ENCODE peak calls at places on chromosomes 4 and X, in five cellular contexts. L is transverse colon, G is sigmoid colon, Q is prostate gland, U is endothelial cell of umbilical vein. M is an unnamed sample.

GRCh38 chrX:119990995-119991787 is 47.6 kb upstream of the NKAP start:
- DNase-seq in L (no peak), G (no peak), Q (no peak), U (no peak), M (no peak)

GRCh38 chrX:69088171-69088938 is 76.9 kb downstream of the PJA1 start:
- DNase-seq in L (no peak), G (no peak), Q (no peak), U (no peak), M (no peak)

GRCh38 chrX:36898301-36898700 is 109.9 kb upstream of the FAM47C start:
- DNase-seq in L (no peak), G (no peak), Q (no peak), U (peak; percentile 1), M (no peak)

GRCh38 chrX:27863813-27864212 is 56.0 kb downstream of the MAGEB10 start:
- DNase-seq in L (no peak), G (no peak), Q (no peak), U (no peak), M (no peak)

GRCh38 chr4:130293692-130294091 is 1197.7 kb downstream of the C4orf33 start:
- DNase-seq in L (no peak), G (no peak), Q (no peak), U (no peak), M (no peak)

GRCh38 chrX:76148011-76148665 is 24.7 kb upstream of the PBDC1 start:
- DNase-seq in L (peak; percentile 10), G (no peak), Q (no peak), U (peak; percentile 33), M (no peak)

GRCh38 chr4:144903953-144904711 is 193.9 kb downstream of the ANAPC10 start:
- DNase-seq in L (no peak), G (no peak), Q (no peak), U (no peak), M (no peak)

GRCh38 chrX:110086916-110087484 is 84.1 kb downstream of the TMEM164 start:
- DNase-seq in L (no peak), G (no peak), Q (no peak), U (peak; percentile 71), M (no peak)

DNA sequence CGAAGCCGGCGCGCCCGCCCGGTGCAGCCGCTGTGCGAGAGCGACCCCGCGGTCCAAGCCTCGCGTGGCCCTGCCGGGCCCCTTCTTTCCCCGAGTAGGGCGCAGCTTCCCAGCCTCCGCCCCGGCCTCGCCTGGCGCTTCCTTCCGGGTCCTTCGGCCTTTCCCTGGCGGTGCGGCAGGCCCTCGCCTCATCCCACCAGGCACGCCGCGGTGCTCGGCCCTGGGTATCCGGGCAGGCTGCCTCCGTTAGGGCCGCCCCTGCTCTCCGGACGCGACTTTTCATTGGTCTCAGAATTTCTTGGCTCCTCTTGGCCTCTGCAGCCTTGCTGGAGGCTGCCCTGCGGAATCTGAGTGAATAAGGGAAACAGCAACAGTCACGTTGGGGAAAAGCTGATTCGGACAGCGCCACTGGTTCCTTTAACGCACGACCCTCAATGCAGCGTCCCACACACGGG is 429 bp downstream of the UVSSA start:
- DNase-seq in L (peak; percentile 76), G (peak; percentile 91), Q (peak; percentile 52), U (peak; percentile 89), M (peak; percentile 72)
- TF ChIP-seq POLR2A in L (peak; percentile 64), G (no peak), Q (no peak), U (peak; percentile 85), M (no peak)

GRCh38 chrX:15674514-15674898 is 9.9 kb upstream of the CLTRN start:
- DNase-seq in L (peak; percentile 97), G (peak; percentile 99), Q (peak; percentile 91), U (no peak), M (peak; percentile 87)

GRCh38 chrX:15673970-15674369 is 9.4 kb upstream of the CLTRN start:
- DNase-seq in L (no peak), G (no peak), Q (no peak), U (no peak), M (no peak)

GRCh38 chrX:15672886-15673285 is 8.3 kb upstream of the CLTRN start:
- DNase-seq in L (no peak), G (no peak), Q (no peak), U (no peak), M (no peak)

GRCh38 chrX:15674899-15675489 is 10.4 kb upstream of the CLTRN start:
- DNase-seq in L (peak; percentile 94), G (peak; percentile 97), Q (peak; percentile 86), U (peak; percentile 93), M (peak; percentile 85)

GRCh38 chrX:15675490-15675921 is 10.9 kb upstream of the CLTRN start:
- DNase-seq in L (peak; percentile 91), G (peak; percentile 93), Q (peak; percentile 68), U (no peak), M (peak; percentile 77)
- TF ChIP-seq POLR2AphosphoS5 in L (no peak), G (peak; percentile 68), Q (no peak), U (peak; percentile 9), M (no peak)

DNA sequence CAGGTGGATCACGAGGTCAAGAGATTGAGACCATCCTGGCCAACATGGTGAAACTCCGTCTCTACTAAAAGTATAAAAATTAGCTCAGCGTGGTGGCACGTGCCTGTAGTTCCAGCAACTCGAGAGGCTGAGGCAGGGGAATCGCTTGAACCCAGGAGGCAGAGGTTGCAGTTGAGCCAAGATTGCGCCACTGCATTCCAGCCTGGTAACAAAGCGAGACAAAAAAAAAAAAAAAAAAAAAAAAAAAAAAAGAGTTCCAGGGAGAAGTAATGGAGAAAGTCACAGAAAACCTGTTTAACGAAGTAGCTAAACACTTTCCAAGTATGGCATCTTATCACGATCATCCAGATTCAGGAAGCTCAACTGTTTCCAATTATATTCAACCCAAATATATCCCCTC is 10.9 kb downstream of the KLHL4 start:
- DNase-seq in L (no peak), G (no peak), Q (no peak), U (no peak), M (no peak)
- TF ChIP-seq POLR2A in L (no peak), G (no peak), Q (no peak), U (no peak), M (no peak)

DNA sequence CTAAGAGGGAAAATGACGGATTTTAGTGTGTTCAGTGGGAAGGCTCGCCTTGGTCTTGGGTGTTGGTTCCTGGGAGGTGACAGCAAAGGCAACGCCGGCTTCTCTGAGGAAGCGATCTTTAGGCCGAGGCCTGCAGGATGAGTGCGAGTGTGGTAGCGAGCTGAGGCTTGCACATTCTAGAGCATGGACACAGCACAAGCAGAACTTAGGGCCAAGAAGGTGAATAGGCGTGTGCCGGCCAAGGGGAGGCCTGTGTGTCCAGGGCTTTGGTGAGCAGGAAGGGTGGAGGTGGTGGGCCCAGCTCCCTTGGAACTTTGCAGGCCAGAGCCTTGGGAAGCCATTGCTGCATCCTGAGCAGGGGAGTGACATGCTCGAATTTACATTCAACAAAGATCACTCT is 67.9 kb downstream of the TNIP2 start:
- DNase-seq in L (no peak), G (no peak), Q (no peak), U (no peak), M (no peak)
- TF ChIP-seq POLR2AphosphoS5 in L (no peak), G (no peak), Q (no peak), U (no peak), M (no peak)

GRCh38 chrX:136065044-136065671 is 79.9 kb downstream of the SLC9A6 start:
- DNase-seq in L (no peak), G (peak; percentile 86), Q (no peak), U (peak; percentile 84), M (no peak)
- TF ChIP-seq POLR2A in L (no peak), G (no peak), Q (no peak), U (no peak), M (no peak)

DNA sequence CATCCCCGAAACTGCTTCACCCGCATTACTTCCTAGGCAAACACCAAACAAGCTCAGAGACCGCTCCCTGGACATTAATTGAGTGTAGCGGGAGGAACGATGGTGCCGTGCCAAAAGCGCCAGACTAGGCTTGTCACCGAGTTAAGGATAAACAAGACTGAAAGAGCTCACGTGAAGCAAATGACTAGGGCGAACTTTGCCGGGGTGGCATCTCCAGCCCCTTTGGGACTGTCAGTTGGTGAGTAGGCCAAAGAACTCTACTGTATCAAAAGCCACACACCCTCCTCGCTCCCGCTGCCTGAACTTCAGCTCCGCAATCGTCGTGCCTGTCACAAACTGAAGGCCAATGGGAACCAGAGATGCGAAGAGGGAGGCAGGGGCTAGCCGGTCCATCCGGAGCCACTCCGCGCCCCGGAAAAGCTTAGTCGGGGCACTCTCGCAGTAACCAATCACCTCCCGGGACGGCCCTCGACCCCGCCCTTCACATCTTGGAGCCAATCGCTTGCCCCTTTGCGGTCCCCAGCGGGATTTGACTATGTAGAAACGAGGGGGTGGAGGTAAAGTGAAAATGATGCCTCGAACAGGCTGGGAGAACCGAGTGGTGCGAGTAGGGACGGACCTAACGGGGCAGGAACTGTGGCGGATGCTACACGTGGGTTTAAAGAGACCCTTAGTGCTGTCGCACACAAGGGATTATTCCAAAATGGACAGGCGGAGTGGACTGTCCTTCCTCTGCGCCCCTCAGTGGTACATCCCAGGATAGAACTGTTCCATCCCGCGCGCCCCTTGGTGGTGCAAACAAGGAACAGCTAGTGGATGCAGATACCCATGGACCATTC is 37.0 kb upstream of the FAM156A start:
- DNase-seq in L (peak; percentile 94), G (peak; percentile 97), Q (peak; percentile 89), U (peak; percentile 95), M (peak; percentile 93)
- TF ChIP-seq POLR2AphosphoS5 in L (no peak), G (peak; percentile 53), Q (peak; percentile 81), U (no peak), M (no peak)

GRCh38 chr4:86593726-86594558 is at the start of gene PTPN13:
- DNase-seq in L (peak; percentile 95), G (peak; percentile 99), Q (peak; percentile 99), U (peak; percentile 98), M (peak; percentile 97)
- TF ChIP-seq POLR2A in L (peak; percentile 65), G (peak; percentile 28), Q (peak; percentile 96), U (peak; percentile 43), M (peak; percentile 62)

GRCh38 chrX:154411322-154411980 is at the start of gene TAFAZZIN:
- DNase-seq in L (peak; percentile 84), G (peak; percentile 89), Q (peak; percentile 44), U (peak; percentile 58), M (peak; percentile 45)

GRCh38 chrX:154411981-154412340 is 622 bp downstream of the TAFAZZIN start:
- DNase-seq in L (peak; percentile 76), G (peak; percentile 90), Q (peak; percentile 53), U (peak; percentile 61), M (peak; percentile 63)

GRCh38 chrX:154408659-154409221 is 314 bp downstream of the DNASE1L1 start:
- DNase-seq in L (no peak), G (no peak), Q (no peak), U (no peak), M (no peak)

GRCh38 chrX:154412468-154412867 is 1.1 kb downstream of the TAFAZZIN start:
- DNase-seq in L (peak; percentile 54), G (no peak), Q (no peak), U (no peak), M (no peak)

DNA sequence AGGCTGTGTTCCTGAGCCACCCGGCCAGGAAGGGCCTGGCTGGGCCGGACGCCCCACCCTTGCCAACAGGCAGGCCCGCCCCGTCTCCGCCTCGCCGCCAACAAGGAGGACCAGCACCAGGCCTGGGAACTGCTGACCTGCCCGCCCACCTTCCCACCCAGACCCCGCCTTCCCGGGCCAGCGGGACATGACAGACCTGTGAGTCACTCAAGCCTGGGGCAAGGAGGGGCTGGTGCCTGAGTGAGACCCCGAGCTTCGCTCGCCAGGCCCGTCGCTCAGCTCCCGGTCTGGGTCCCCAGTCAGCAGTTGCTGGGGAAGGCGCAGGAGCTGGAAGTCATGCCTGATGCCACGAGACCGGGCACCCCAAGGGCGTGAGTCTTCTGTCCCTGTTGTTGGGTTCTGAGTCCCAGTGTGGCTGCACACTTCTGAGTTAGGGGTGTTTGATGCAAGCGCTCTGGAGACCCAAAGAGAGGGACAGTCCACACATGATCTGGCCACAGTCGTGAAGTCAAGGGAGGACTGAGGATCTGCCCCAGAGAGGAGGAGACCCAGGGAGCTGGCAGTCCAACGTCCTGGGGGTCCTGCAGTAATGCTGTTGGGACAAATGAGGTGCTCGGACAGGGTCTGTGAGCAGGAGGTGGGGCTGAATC is at the start of gene DNASE1L1:
- DNase-seq in L (peak; percentile 90), G (peak; percentile 86), Q (peak; percentile 40), U (peak; percentile 92), M (peak; percentile 55)
- TF ChIP-seq POLR2AphosphoS5 in L (peak; percentile 32), G (peak; percentile 23), Q (no peak), U (peak; percentile 48), M (no peak)